ENCODE peak calls at places on chromosomes 2 and 18, in five cellular contexts. One of them, this sample, is unnamed.

GRCh38 chr2:221205103-221205502 is 367.0 kb downstream of the EPHA4 start:
- DNase-seq in aorta: no peak
- DNase-seq in anterior cingulate cortex: no peak
- DNase-seq in left ventricle myocardium superior: no peak
- DNase-seq in NCI-H1092: peak
- DNase-seq in this sample: no peak

GRCh38 chr2:203842373-203842772 is 25.2 kb upstream of the CTLA4 start:
- DNase-seq in NCI-H1092: no peak
- DNase-seq in aorta: no peak
- DNase-seq in left ventricle myocardium superior: no peak
- DNase-seq in anterior cingulate cortex: no peak
- DNase-seq in this sample: no peak

GRCh38 chr2:49154140-49154539 is at the start of gene FSHR:
- DNase-seq in aorta: no peak
- DNase-seq in NCI-H1092: no peak
- DNase-seq in left ventricle myocardium superior: no peak
- DNase-seq in anterior cingulate cortex: no peak
- DNase-seq in this sample: no peak

GRCh38 chr2:171788316-171788993 is 101.2 kb downstream of the DYNC1I2 start:
- DNase-seq in aorta: no peak
- DNase-seq in NCI-H1092: peak
- DNase-seq in anterior cingulate cortex: no peak
- DNase-seq in left ventricle myocardium superior: no peak
- DNase-seq in this sample: peak

GRCh38 chr2:219916761-219917160 is 289.3 kb downstream of the SLC4A3 start:
- DNase-seq in NCI-H1092: no peak
- DNase-seq in aorta: no peak
- DNase-seq in left ventricle myocardium superior: no peak
- DNase-seq in anterior cingulate cortex: no peak
- DNase-seq in this sample: no peak

GRCh38 chr2:171985076-171985475 is 14.7 kb upstream of the METAP1D start:
- DNase-seq in anterior cingulate cortex: no peak
- DNase-seq in left ventricle myocardium superior: no peak
- DNase-seq in aorta: no peak
- DNase-seq in NCI-H1092: no peak
- DNase-seq in this sample: no peak

GRCh38 chr2:152466925-152467676 is 132.1 kb downstream of the FMNL2 start:
- DNase-seq in aorta: no peak
- DNase-seq in NCI-H1092: no peak
- DNase-seq in left ventricle myocardium superior: no peak
- DNase-seq in anterior cingulate cortex: no peak
- DNase-seq in this sample: no peak

GRCh38 chr2:121047383-121047782 is 237.6 kb downstream of the TFCP2L1 start:
- DNase-seq in left ventricle myocardium superior: no peak
- DNase-seq in NCI-H1092: no peak
- DNase-seq in anterior cingulate cortex: no peak
- DNase-seq in aorta: no peak
- DNase-seq in this sample: no peak

GRCh38 chr18:58168221-58168620 is 124.2 kb downstream of the NEDD4L start:
- DNase-seq in NCI-H1092: no peak
- DNase-seq in anterior cingulate cortex: no peak
- DNase-seq in left ventricle myocardium superior: no peak
- DNase-seq in aorta: no peak
- DNase-seq in this sample: no peak

GRCh38 chr2:195899226-195899625 is 169.4 kb downstream of the DNAH7 start:
- DNase-seq in anterior cingulate cortex: no peak
- DNase-seq in NCI-H1092: no peak
- DNase-seq in left ventricle myocardium superior: no peak
- DNase-seq in aorta: no peak
- DNase-seq in this sample: no peak

GRCh38 chr2:168254158-168254935 is 7.0 kb upstream of the STK39 start:
- DNase-seq in NCI-H1092: no peak
- DNase-seq in left ventricle myocardium superior: no peak
- DNase-seq in anterior cingulate cortex: no peak
- DNase-seq in aorta: no peak
- DNase-seq in this sample: no peak

GRCh38 chr18:49668583-49669290 is 106.9 kb downstream of the LIPG start:
- DNase-seq in anterior cingulate cortex: no peak
- DNase-seq in left ventricle myocardium superior: peak
- DNase-seq in aorta: no peak
- DNase-seq in NCI-H1092: peak
- DNase-seq in this sample: no peak

GRCh38 chr2:135586148-135586547 is 54.9 kb downstream of the R3HDM1 start:
- DNase-seq in NCI-H1092: no peak
- DNase-seq in left ventricle myocardium superior: no peak
- DNase-seq in anterior cingulate cortex: no peak
- DNase-seq in aorta: no peak
- DNase-seq in this sample: no peak

GRCh38 chr2:71703981-71704545 is 250.7 kb downstream of the DYSF start:
- DNase-seq in aorta: peak
- DNase-seq in anterior cingulate cortex: no peak
- DNase-seq in NCI-H1092: no peak
- DNase-seq in left ventricle myocardium superior: no peak
- DNase-seq in this sample: no peak

GRCh38 chr2:10580991-10581390 is 108.8 kb downstream of the NOL10 start:
- DNase-seq in left ventricle myocardium superior: no peak
- DNase-seq in anterior cingulate cortex: no peak
- DNase-seq in aorta: no peak
- DNase-seq in NCI-H1092: no peak
- DNase-seq in this sample: no peak

GRCh38 chr2:241047253-241048010 is 49.0 kb downstream of the SNED1 start:
- DNase-seq in aorta: no peak
- DNase-seq in anterior cingulate cortex: no peak
- DNase-seq in left ventricle myocardium superior: no peak
- DNase-seq in NCI-H1092: no peak
- DNase-seq in this sample: no peak

GRCh38 chr2:54422072-54422581 is 34.0 kb upstream of the SPTBN1 start:
- DNase-seq in anterior cingulate cortex: no peak
- DNase-seq in aorta: no peak
- DNase-seq in NCI-H1092: no peak
- DNase-seq in left ventricle myocardium superior: no peak
- DNase-seq in this sample: no peak

GRCh38 chr2:151410485-151410833 is 757 bp downstream of the RIF1 start:
- DNase-seq in aorta: no peak
- DNase-seq in anterior cingulate cortex: no peak
- DNase-seq in left ventricle myocardium superior: no peak
- DNase-seq in NCI-H1092: peak
- DNase-seq in this sample: peak

GRCh38 chr18:37524546-37525301 is 40.9 kb downstream of the CELF4 start:
- DNase-seq in anterior cingulate cortex: no peak
- DNase-seq in left ventricle myocardium superior: no peak
- DNase-seq in NCI-H1092: no peak
- DNase-seq in aorta: no peak
- DNase-seq in this sample: no peak

GRCh38 chr18:13003466-13003896 is 12.3 kb downstream of the CEP192 start:
- DNase-seq in aorta: no peak
- DNase-seq in NCI-H1092: no peak
- DNase-seq in left ventricle myocardium superior: no peak
- DNase-seq in anterior cingulate cortex: no peak
- DNase-seq in this sample: peak

GRCh38 chr18:77127769-77128671 is 4.6 kb downstream of the MBP start:
- DNase-seq in aorta: no peak
- DNase-seq in left ventricle myocardium superior: no peak
- DNase-seq in anterior cingulate cortex: no peak
- DNase-seq in NCI-H1092: no peak
- DNase-seq in this sample: peak

GRCh38 chr2:112693596-112693995 is 27.2 kb upstream of the NT5DC4 start:
- DNase-seq in anterior cingulate cortex: no peak
- DNase-seq in left ventricle myocardium superior: no peak
- DNase-seq in aorta: no peak
- DNase-seq in NCI-H1092: no peak
- DNase-seq in this sample: no peak

GRCh38 chr2:143473206-143473605 is 344.0 kb downstream of the ARHGAP15 start:
- DNase-seq in aorta: no peak
- DNase-seq in left ventricle myocardium superior: no peak
- DNase-seq in anterior cingulate cortex: no peak
- DNase-seq in NCI-H1092: no peak
- DNase-seq in this sample: no peak

GRCh38 chr18:74819433-74820059 is 221.9 kb downstream of the ZNF407 start:
- DNase-seq in aorta: no peak
- DNase-seq in left ventricle myocardium superior: no peak
- DNase-seq in anterior cingulate cortex: no peak
- DNase-seq in NCI-H1092: no peak
- DNase-seq in this sample: no peak

GRCh38 chr18:21702602-21703001 is 2.0 kb downstream of the ABHD3 start:
- DNase-seq in NCI-H1092: no peak
- DNase-seq in left ventricle myocardium superior: no peak
- DNase-seq in aorta: no peak
- DNase-seq in anterior cingulate cortex: no peak
- DNase-seq in this sample: peak

GRCh38 chr18:74459877-74460276 is 2.8 kb upstream of the DIPK1C start:
- DNase-seq in anterior cingulate cortex: no peak
- DNase-seq in NCI-H1092: no peak
- DNase-seq in left ventricle myocardium superior: no peak
- DNase-seq in aorta: no peak
- DNase-seq in this sample: no peak

GRCh38 chr2:29165362-29166236 is 50.4 kb downstream of the CLIP4 start:
- DNase-seq in anterior cingulate cortex: no peak
- DNase-seq in left ventricle myocardium superior: no peak
- DNase-seq in aorta: no peak
- DNase-seq in NCI-H1092: no peak
- DNase-seq in this sample: no peak

GRCh38 chr2:217903859-217904613 is 98.8 kb downstream of the TNS1 start:
- DNase-seq in anterior cingulate cortex: no peak
- DNase-seq in NCI-H1092: no peak
- DNase-seq in left ventricle myocardium superior: peak
- DNase-seq in aorta: peak
- DNase-seq in this sample: peak

GRCh38 chr2:38057651-38058410 is 18.1 kb downstream of the CYP1B1 start:
- DNase-seq in NCI-H1092: no peak
- DNase-seq in left ventricle myocardium superior: no peak
- DNase-seq in aorta: no peak
- DNase-seq in anterior cingulate cortex: no peak
- DNase-seq in this sample: no peak

GRCh38 chr2:203030545-203030944 is 15.9 kb downstream of the NBEAL1 start:
- DNase-seq in left ventricle myocardium superior: no peak
- DNase-seq in NCI-H1092: no peak
- DNase-seq in aorta: no peak
- DNase-seq in anterior cingulate cortex: no peak
- DNase-seq in this sample: no peak

GRCh38 chr18:68733693-68734092 is 18.8 kb upstream of the TMX3 start:
- DNase-seq in anterior cingulate cortex: no peak
- DNase-seq in aorta: no peak
- DNase-seq in left ventricle myocardium superior: no peak
- DNase-seq in NCI-H1092: no peak
- DNase-seq in this sample: no peak

GRCh38 chr2:67846341-67847070 is 216.3 kb downstream of the C1D start:
- DNase-seq in aorta: peak
- DNase-seq in left ventricle myocardium superior: peak
- DNase-seq in NCI-H1092: peak
- DNase-seq in anterior cingulate cortex: no peak
- DNase-seq in this sample: peak